ENCODE peak calls at places on chromosomes 5 and 9, in six cellular contexts. One of them, this sample, is unnamed. For H3K27me3, the result is how much of the 10 kb centered on the place peaks cover.

GRCh38 chr5:41338276-41338675 is 124.9 kb upstream of the C6 start:
- DNase-seq in K562: no peak
- DNase-seq in HCT116: no peak
- DNase-seq in GM23248: no peak
- DNase-seq in H1: no peak
- DNase-seq in fibroblast of lung: peak
- DNase-seq in this sample: no peak

GRCh38 chr9:37926737-37927590 is 23.0 kb upstream of the SLC25A51 start:
- DNase-seq in H1: no peak
- DNase-seq in fibroblast of lung: no peak
- DNase-seq in HCT116: no peak
- DNase-seq in GM23248: peak
- DNase-seq in K562: no peak
- DNase-seq in this sample: no peak

GRCh38 chr5:124654418-124654817 is 92.0 kb downstream of the ZNF608 start:
- DNase-seq in H1: no peak
- DNase-seq in HCT116: no peak
- DNase-seq in GM23248: no peak
- DNase-seq in K562: peak
- DNase-seq in fibroblast of lung: no peak
- DNase-seq in this sample: no peak

GRCh38 chr9:91419222-91420191 is 4.1 kb downstream of the NFIL3 start:
- DNase-seq in H1: no peak
- DNase-seq in K562: peak
- DNase-seq in fibroblast of lung: peak
- DNase-seq in HCT116: peak
- DNase-seq in GM23248: peak
- DNase-seq in this sample: no peak

GRCh38 chr9:131657890-131658752 is 81.8 kb downstream of the RAPGEF1 start:
- DNase-seq in GM23248: peak
- DNase-seq in HCT116: peak
- DNase-seq in fibroblast of lung: peak
- DNase-seq in H1: no peak
- DNase-seq in K562: no peak
- DNase-seq in this sample: no peak

GRCh38 chr5:79236364-79236969 is 536 bp downstream of the JMY start:
- DNase-seq in H1: no peak
- DNase-seq in GM23248: peak
- DNase-seq in HCT116: no peak
- DNase-seq in K562: peak
- DNase-seq in fibroblast of lung: no peak
- DNase-seq in this sample: peak

GRCh38 chr5:58666141-58666540 is 83.3 kb downstream of the RAB3C start:
- DNase-seq in HCT116: no peak
- DNase-seq in GM23248: no peak
- DNase-seq in K562: no peak
- DNase-seq in fibroblast of lung: no peak
- DNase-seq in H1: no peak
- DNase-seq in this sample: no peak

GRCh38 chr9:106866243-106866642 is 3.3 kb downstream of the ZNF462 start:
- DNase-seq in K562: no peak
- DNase-seq in H1: no peak
- DNase-seq in HCT116: no peak
- DNase-seq in GM23248: no peak
- DNase-seq in fibroblast of lung: no peak
- DNase-seq in this sample: no peak

GRCh38 chr9:20624201-20625002 is 2.1 kb upstream of the MLLT3 start:
- DNase-seq in K562: no peak
- DNase-seq in HCT116: peak
- DNase-seq in fibroblast of lung: peak
- DNase-seq in H1: no peak
- DNase-seq in GM23248: peak
- DNase-seq in this sample: peak

GRCh38 chr5:72954389-72954788 is 1.5 kb upstream of the FCHO2 start:
- DNase-seq in K562: peak
- DNase-seq in H1: no peak
- DNase-seq in GM23248: no peak
- DNase-seq in fibroblast of lung: no peak
- DNase-seq in HCT116: no peak
- DNase-seq in this sample: no peak

GRCh38 chr9:105413486-105414068 is 34.3 kb upstream of the FSD1L start:
- DNase-seq in H1: no peak
- DNase-seq in fibroblast of lung: peak
- DNase-seq in GM23248: peak
- DNase-seq in K562: peak
- DNase-seq in HCT116: peak
- DNase-seq in this sample: peak

GRCh38 chr5:67989457-67989856 is 226.1 kb upstream of the PIK3R1 start:
- DNase-seq in GM23248: peak
- DNase-seq in HCT116: no peak
- DNase-seq in fibroblast of lung: peak
- DNase-seq in H1: no peak
- DNase-seq in K562: no peak
- DNase-seq in this sample: no peak

GRCh38 chr5:5667136-5667554 is 244.7 kb downstream of the ICE1 start:
- DNase-seq in HCT116: no peak
- DNase-seq in fibroblast of lung: no peak
- DNase-seq in GM23248: no peak
- DNase-seq in K562: no peak
- DNase-seq in H1: no peak
- DNase-seq in this sample: no peak

GRCh38 chr5:117761190-117761589 is 1186.6 kb upstream of the SEMA6A start:
- DNase-seq in fibroblast of lung: no peak
- DNase-seq in GM23248: no peak
- DNase-seq in H1: no peak
- DNase-seq in HCT116: no peak
- DNase-seq in K562: no peak
- DNase-seq in this sample: no peak

DNA sequence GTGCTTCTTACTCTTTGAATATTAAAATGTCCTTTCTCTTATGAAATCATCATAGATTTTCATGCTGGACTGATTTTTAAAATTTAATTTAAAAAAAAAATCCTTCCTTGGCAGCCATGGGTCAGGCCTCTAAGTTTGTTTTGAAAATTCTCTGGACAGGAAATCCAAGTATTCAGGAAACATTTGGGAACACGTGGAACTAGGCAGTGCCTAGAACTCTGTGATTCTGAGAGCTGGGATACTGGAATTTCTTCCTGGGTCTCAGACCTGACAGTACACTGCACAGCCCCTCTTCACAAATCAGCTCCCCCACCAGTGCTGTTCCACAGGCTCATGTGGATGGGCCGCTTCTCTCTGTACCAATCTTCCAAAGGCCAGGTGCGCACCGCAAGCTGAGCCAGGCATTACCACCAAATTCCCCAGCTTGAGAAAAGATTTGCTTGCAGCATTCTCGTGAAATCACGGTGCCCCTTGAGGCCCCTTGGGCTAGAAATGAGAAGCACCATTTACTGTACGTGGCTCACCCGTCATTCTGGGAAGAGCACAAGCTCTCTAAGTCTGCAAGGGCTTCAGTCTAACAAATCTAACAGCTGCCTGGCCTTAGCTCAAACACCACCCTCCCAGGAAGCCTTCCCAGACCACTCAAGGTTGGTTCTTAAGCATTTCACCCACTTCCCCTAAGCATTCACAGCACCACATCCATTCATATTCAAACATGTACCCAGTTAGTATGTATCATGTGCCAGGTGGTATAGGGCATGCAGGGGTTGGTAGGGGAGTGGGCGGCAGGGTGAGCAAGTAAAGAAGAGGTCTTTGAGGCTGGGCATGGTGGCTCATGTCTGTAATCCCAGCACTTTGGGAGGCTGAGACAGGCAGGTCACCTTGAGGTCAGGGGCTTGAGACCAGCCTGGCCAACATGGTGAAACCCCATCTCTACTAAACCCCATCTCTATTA is 26.5 kb downstream of the B4GALT1 start:
- DNase-seq in HCT116: no peak
- DNase-seq in fibroblast of lung: no peak
- DNase-seq in H1: no peak
- DNase-seq in GM23248: no peak
- DNase-seq in K562: no peak
- DNase-seq in this sample: no peak
- H3K4me2 ChIP-seq in HCT116: no peak
- H3K4me2 ChIP-seq in fibroblast of lung: no peak
- H3K4me2 ChIP-seq in H1: no peak
- H3K4me2 ChIP-seq in GM23248: peak
- H3K4me2 ChIP-seq in K562: no peak
- H3K4me2 ChIP-seq in this sample: no peak

GRCh38 chr5:35790462-35790822 is 66.2 kb upstream of the IL7R start:
- DNase-seq in H1: no peak
- DNase-seq in K562: no peak
- DNase-seq in HCT116: no peak
- DNase-seq in fibroblast of lung: no peak
- DNase-seq in GM23248: no peak
- DNase-seq in this sample: no peak
- TF ChIP-seq EZH2 in H1: no peak
- TF ChIP-seq EZH2 in K562: no peak
- TF ChIP-seq EZH2 in HCT116: no peak
- TF ChIP-seq EZH2 in fibroblast of lung: no peak
- TF ChIP-seq EZH2 in GM23248: no peak
- TF ChIP-seq EZH2 in this sample: no peak

DNA sequence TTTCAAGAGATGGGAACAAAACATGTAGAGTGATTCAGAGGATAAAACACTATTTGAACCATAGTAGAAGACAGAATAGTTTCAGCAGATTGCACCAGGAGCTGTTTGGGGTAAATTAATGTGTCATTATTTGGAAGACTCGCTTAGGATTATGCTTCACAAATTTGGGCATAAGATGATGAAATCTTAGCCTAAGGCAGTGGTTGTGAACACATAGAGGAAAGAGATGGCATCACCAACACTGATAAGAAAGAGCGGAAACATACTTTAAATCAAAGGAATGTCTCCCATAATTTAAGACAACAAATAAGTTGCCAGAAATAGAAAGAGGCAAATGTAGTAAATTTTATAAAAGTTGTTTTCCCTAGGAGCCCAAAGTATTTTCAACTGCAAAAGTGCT is 66.1 kb upstream of the TBCA start:
- DNase-seq in GM23248: peak
- DNase-seq in K562: no peak
- DNase-seq in fibroblast of lung: peak
- DNase-seq in H1: no peak
- DNase-seq in HCT116: no peak
- DNase-seq in this sample: no peak
- H3K27me3 ChIP-seq in GM23248: under half
- H3K27me3 ChIP-seq in K562: under half
- H3K27me3 ChIP-seq in fibroblast of lung: under half
- H3K27me3 ChIP-seq in H1: under half
- H3K27me3 ChIP-seq in HCT116: under half
- H3K27me3 ChIP-seq in this sample: half or more

DNA sequence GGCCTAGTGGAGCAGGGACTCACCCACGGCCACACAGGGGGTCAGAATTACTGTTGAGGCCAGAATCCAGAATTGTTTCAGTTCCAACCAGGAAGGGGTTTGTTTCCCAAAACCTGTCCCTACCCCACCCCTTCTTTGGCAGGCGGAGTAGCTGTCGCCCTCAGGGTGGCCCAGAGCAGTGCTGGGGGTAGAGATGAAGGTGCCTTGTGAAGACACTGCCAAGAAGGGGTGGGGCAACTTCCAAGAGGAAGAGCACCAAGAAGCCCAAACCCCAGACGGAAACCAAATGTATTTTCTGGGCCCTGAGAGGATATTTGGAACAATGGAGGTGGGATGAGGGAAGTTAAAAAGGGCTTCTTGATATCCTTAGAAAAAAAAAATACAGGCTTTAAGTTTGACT is 11.4 kb upstream of the NDST1 start:
- DNase-seq in HCT116: no peak
- DNase-seq in K562: no peak
- DNase-seq in fibroblast of lung: no peak
- DNase-seq in H1: no peak
- DNase-seq in GM23248: no peak
- DNase-seq in this sample: no peak
- H3K4me2 ChIP-seq in HCT116: peak
- H3K4me2 ChIP-seq in K562: no peak
- H3K4me2 ChIP-seq in fibroblast of lung: no peak
- H3K4me2 ChIP-seq in H1: no peak
- H3K4me2 ChIP-seq in GM23248: no peak
- H3K4me2 ChIP-seq in this sample: no peak

DNA sequence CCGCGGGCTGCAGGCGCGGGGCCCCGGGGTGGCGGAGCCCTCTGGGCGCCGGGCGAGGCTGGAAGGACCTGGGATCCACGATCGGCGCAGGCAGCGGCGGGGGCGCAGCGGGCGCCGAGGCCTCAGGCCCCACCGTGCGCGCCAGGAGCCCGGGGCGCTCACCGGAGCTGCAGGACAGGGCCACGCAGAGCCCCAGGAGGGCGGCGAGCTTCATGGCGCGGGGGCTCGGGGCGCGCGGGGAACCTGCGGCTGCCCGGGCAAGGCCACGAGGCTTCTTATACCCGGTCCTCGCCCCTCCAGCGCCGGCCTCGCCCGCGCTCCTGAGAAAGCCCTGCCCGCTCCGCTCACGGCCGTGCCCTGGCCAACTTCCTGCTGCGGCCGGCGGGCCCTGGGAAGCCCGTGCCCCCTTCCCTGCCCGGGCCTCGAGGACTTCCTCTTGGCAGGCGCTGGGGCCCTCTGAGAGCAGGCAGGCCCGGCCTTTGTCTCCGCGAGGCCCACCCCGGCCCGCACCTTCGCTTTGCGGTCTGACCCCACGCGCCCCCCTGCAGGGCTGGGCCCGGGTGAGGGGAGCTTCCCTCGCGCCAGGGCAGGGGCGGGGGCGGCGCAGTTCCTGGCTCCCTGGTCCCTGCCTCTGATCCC is at the start of gene SCGB3A1:
- DNase-seq in K562: no peak
- DNase-seq in H1: peak
- DNase-seq in GM23248: peak
- DNase-seq in fibroblast of lung: no peak
- DNase-seq in HCT116: no peak
- DNase-seq in this sample: peak
- TF ChIP-seq EZH2 in K562: no peak
- TF ChIP-seq EZH2 in H1: no peak
- TF ChIP-seq EZH2 in GM23248: no peak
- TF ChIP-seq EZH2 in fibroblast of lung: no peak
- TF ChIP-seq EZH2 in HCT116: no peak
- TF ChIP-seq EZH2 in this sample: no peak

DNA sequence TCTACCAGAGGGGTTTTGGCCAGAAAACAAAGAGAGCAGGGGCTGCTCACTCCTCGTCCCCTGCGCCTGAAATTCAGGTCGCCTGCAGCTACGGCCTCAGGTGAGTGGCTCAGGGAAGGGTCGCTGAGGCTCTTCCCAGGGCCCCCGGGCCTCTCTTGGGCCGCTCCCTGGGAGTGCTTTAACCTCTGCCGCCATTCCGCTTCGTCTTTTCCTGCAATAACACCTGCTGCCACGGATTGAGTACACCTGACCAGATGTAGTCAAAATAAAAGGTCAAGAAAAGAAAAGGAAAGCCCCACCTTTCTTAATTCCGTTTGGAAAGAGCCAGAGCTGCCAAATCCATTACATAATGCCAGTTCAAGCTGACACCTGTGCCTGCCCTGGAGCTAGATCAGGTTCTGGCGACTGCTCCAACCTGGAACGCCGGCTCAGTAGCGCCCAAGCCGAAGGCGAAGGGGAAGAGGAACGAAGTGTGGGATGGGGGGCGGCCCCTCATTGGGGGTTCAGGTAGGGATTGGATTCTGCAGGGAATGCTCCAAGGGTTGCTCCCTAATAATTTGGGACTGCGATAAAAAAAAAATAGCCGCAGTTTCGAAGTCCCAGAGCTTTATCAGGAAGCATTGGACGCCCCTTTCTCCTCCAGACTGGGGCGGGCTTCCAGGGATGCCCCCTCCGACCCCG is 193.9 kb downstream of the MEF2C start:
- DNase-seq in H1: peak
- DNase-seq in HCT116: no peak
- DNase-seq in fibroblast of lung: no peak
- DNase-seq in GM23248: no peak
- DNase-seq in K562: no peak
- DNase-seq in this sample: no peak
- H3K27me3 ChIP-seq in H1: half or more
- H3K27me3 ChIP-seq in HCT116: under half
- H3K27me3 ChIP-seq in fibroblast of lung: half or more
- H3K27me3 ChIP-seq in GM23248: half or more
- H3K27me3 ChIP-seq in K562: half or more
- H3K27me3 ChIP-seq in this sample: half or more

This sample was measured in neural progenitor cell.